ENCODE peak calls at places on chromosomes 2 and 18, in five cellular contexts. E is AG04450, C is tibial artery, P is T-helper 17 cell, Y is mucosa of descending colon. I is an unnamed sample. For H3K9me3, the result is how much of the 10 kb centered on the place peaks cover.

GRCh38 chr2:239326831-239327535 is 73.8 kb downstream of the HDAC4 start:
- DNase-seq in E (no peak), C (no peak), P (peak), Y (peak), I (no peak)

GRCh38 chr2:8249191-8249590 is 432.7 kb upstream of the ID2 start:
- DNase-seq in E (no peak), C (peak), P (no peak), Y (no peak), I (peak)

GRCh38 chr2:7692657-7693161 is 775.5 kb downstream of the RNF144A start:
- DNase-seq in E (no peak), C (peak), P (no peak), Y (no peak), I (peak)

GRCh38 chr2:181310967-181311366 is 146.2 kb upstream of the ITGA4 start:
- DNase-seq in E (no peak), C (no peak), P (no peak), Y (no peak), I (no peak)

GRCh38 chr2:159131882-159132281 is 154.6 kb downstream of the WDSUB1 start:
- DNase-seq in E (peak), C (no peak), P (no peak), Y (no peak), I (no peak)

GRCh38 chr2:120308038-120308910 is 37.7 kb upstream of the INHBB start:
- DNase-seq in E (no peak), C (no peak), P (no peak), Y (no peak), I (no peak)

GRCh38 chr2:183409662-183410061 is 285.4 kb downstream of the NUP35 start:
- DNase-seq in E (no peak), C (no peak), P (no peak), Y (no peak), I (no peak)

GRCh38 chr18:3710712-3711269 is 260.8 kb downstream of the TGIF1 start:
- DNase-seq in E (no peak), C (peak), P (no peak), Y (peak), I (no peak)

GRCh38 chr18:23668731-23669130 is 6.0 kb upstream of the ANKRD29 start:
- DNase-seq in E (no peak), C (no peak), P (no peak), Y (peak), I (no peak)

GRCh38 chr18:28013064-28013463 is 163.9 kb downstream of the CDH2 start:
- DNase-seq in E (peak), C (no peak), P (no peak), Y (no peak), I (no peak)

GRCh38 chr2:9174771-9175441 is 31.7 kb upstream of the ASAP2 start:
- DNase-seq in E (peak), C (no peak), P (no peak), Y (no peak), I (no peak)

GRCh38 chr2:100584811-100585210 is 22.0 kb downstream of the PDCL3 start:
- DNase-seq in E (no peak), C (no peak), P (no peak), Y (no peak), I (no peak)

GRCh38 chr2:28398101-28398834 is 5.6 kb downstream of the FOSL2 start:
- DNase-seq in E (no peak), C (peak), P (no peak), Y (no peak), I (peak)

GRCh38 chr2:11073251-11073650 is 82.0 kb upstream of the SLC66A3 start:
- DNase-seq in E (no peak), C (no peak), P (no peak), Y (no peak), I (no peak)

GRCh38 chr2:13745324-13745723 is 887.2 kb upstream of the LRATD1 start:
- DNase-seq in E (no peak), C (no peak), P (no peak), Y (no peak), I (no peak)
- H3K9me3 ChIP-seq in E (under half), C (under half), P (under half), Y (under half), I (under half)

DNA sequence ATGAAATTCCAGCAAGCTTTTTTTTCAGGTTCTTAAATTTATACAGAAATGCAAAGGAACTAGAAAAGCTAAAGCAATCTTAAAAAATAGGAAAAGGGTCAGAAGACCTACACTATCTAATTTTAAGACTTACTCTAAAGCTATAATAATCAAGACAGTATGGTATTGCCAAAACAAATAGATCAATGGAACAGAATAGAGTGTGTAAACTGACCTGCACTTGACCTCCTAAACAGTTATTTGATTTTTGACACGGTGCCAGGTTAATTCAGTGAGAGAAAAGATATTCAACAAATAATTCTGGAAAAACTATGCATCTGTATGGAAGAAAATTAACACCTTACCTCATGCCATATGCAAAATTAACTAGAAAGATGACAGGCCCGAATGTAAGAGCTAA is 73.6 kb downstream of the OLA1 start:
- DNase-seq in E (no peak), C (no peak), P (no peak), Y (no peak), I (no peak)
- H3K9me3 ChIP-seq in E (under half), C (under half), P (under half), Y (under half), I (under half)

DNA sequence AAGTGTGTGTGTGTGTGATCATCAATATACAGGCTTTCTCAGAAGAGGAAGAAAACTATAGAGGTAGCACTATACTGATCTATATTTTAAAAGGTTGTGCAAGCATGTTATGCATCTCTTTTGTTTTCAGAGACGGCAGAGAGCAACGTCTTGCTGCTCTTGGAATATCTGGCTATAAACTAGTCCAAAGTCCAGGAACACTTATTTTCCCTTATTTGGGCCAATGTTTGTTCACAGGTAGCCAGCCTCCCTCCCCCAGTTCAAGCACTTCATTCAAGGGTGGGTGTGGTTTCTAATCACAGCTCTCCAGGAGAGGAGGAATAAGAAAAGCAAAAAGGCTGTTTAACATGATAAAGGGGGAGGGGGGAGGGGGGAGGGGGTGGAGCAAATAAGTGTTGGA is 4.2 kb downstream of the FZD5 start:
- DNase-seq in E (no peak), C (no peak), P (no peak), Y (no peak), I (no peak)
- H3K9me3 ChIP-seq in E (under half), C (under half), P (under half), Y (under half), I (under half)

GRCh38 chr18:13335903-13336302 is 117.3 kb downstream of the LDLRAD4 start:
- DNase-seq in E (no peak), C (no peak), P (no peak), Y (no peak), I (no peak)

GRCh38 chr18:13337369-13337768 is 118.8 kb downstream of the LDLRAD4 start:
- DNase-seq in E (no peak), C (no peak), P (no peak), Y (no peak), I (no peak)

GRCh38 chr18:13338318-13338717 is 119.8 kb downstream of the LDLRAD4 start:
- DNase-seq in E (no peak), C (no peak), P (no peak), Y (no peak), I (no peak)

GRCh38 chr18:13332874-13333273 is 114.3 kb downstream of the LDLRAD4 start:
- DNase-seq in E (no peak), C (no peak), P (no peak), Y (no peak), I (no peak)
- H3K9me3 ChIP-seq in E (under half), C (under half), P (under half), Y (under half), I (under half)

GRCh38 chr2:241861264-241861663 is 2.6 kb upstream of the PDCD1 start:
- DNase-seq in E (no peak), C (no peak), P (no peak), Y (no peak), I (no peak)

GRCh38 chr2:241860184-241861078 is 1.7 kb upstream of the PDCD1 start:
- DNase-seq in E (no peak), C (no peak), P (no peak), Y (no peak), I (peak)

GRCh38 chr2:241863021-241863954 is 4.6 kb upstream of the PDCD1 start:
- DNase-seq in E (no peak), C (no peak), P (no peak), Y (no peak), I (no peak)

GRCh38 chr2:241864168-241864896 is 5.2 kb upstream of the RTP5 start:
- DNase-seq in E (no peak), C (no peak), P (no peak), Y (no peak), I (no peak)

GRCh38 chr2:241862093-241862492 is 3.4 kb upstream of the PDCD1 start:
- DNase-seq in E (no peak), C (no peak), P (no peak), Y (peak), I (no peak)
- H3K9me3 ChIP-seq in E (under half), C (under half), P (under half), Y (under half), I (under half)

GRCh38 chr2:174516495-174517378 is 29.9 kb upstream of the GPR155 start:
- DNase-seq in E (no peak), C (no peak), P (no peak), Y (no peak), I (no peak)

GRCh38 chr2:174511580-174512260 is 24.9 kb upstream of the GPR155 start:
- DNase-seq in E (no peak), C (no peak), P (no peak), Y (no peak), I (no peak)

GRCh38 chr2:174510583-174511189 is 23.9 kb upstream of the GPR155 start:
- DNase-seq in E (no peak), C (no peak), P (no peak), Y (no peak), I (no peak)

GRCh38 chr2:174512345-174512744 is 25.5 kb upstream of the GPR155 start:
- DNase-seq in E (no peak), C (no peak), P (no peak), Y (no peak), I (no peak)
- H3K9me3 ChIP-seq in E (under half), C (under half), P (under half), Y (under half), I (under half)

DNA sequence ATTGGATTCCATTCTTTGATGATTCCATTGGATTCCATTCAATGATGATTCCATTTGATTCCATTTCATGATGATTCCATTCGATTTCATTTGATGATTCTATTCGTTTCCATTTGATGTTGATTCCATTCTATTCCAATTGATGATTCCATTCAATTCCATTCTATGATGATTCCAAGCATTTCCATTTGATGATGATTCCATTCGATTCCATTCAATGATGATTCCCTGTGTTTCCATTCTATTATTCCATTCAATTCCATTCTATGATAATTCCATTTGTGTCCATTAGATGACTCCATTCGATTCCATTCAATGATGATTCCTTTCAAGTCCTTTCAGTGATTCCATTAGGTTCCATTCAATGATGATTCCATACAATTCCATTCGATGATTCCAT is 1090.5 kb downstream of the RPIA start:
- DNase-seq in E (no peak), C (no peak), P (no peak), Y (no peak), I (no peak)
- H3K9me3 ChIP-seq in E (under half), C (under half), P (under half), Y (half or more), I (half or more)

GRCh38 chr2:134647607-134648256 is 71.1 kb downstream of the TMEM163 start:
- DNase-seq in E (no peak), C (no peak), P (no peak), Y (no peak), I (no peak)
- H3K9me3 ChIP-seq in E (under half), C (under half), P (under half), Y (under half), I (under half)

DNA sequence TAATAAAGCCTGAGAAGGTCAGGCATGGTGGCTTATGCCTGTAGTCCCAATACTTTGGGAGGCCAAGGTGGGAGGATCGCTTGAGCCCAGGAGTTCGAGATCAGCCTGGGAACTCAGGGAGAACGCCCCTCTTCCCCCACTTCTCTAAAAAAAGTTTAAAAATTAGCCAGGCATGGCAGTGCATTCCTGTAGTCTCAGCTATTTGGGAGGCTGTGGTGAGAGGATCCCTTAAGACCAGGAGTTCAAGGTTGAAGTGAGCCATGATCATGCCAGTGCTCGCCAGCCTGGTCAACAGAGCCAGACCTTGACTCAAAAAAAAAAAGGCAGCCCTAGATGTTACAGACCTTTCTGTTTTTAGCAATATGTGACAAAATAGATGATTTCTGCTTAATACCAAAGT is 83.4 kb downstream of the AP1S3 start:
- DNase-seq in E (no peak), C (no peak), P (no peak), Y (no peak), I (no peak)
- H3K9me3 ChIP-seq in E (under half), C (under half), P (under half), Y (under half), I (under half)

I was measured in heart left ventricle.